ENCODE peak calls at places on chromosomes 7 and 10, in five cellular contexts. M is K562, N is upper lobe of left lung, J is heart left ventricle, W is body of pancreas. X is an unnamed sample. For H3K27me3, the result is how much of the 10 kb centered on the place peaks cover.

GRCh38 chr10:16611037-16611436 is 89.4 kb upstream of the C1QL3 start:
- ATAC-seq in W (no peak), J (peak), N (no peak), M (no peak), X (no peak)

GRCh38 chr7:92352009-92352408 is 95.3 kb upstream of the GATAD1 start:
- ATAC-seq in W (no peak), M (no peak), N (no peak), J (no peak), X (no peak)

GRCh38 chr7:102415685-102416225 is 17.6 kb upstream of the ORAI2 start:
- ATAC-seq in N (peak), J (peak), W (no peak), M (no peak), X (no peak)

GRCh38 chr10:128263891-128264688 is 137.9 kb upstream of the MKI67 start:
- ATAC-seq in M (peak), J (peak), N (peak), W (no peak), X (no peak)

GRCh38 chr10:47383254-47384147 is 592 bp downstream of the ZNF488 start:
- ATAC-seq in N (no peak), J (no peak), M (no peak), W (no peak), X (no peak)

GRCh38 chr10:129707406-129708388 is 240.7 kb downstream of the MGMT start:
- ATAC-seq in J (peak), M (no peak), W (peak), N (peak), X (peak)

GRCh38 chr7:156473476-156474240 is 166.9 kb upstream of the RNF32 start:
- ATAC-seq in M (peak), N (peak), W (no peak), J (no peak), X (no peak)

GRCh38 chr7:7226407-7226806 is 44.1 kb downstream of the C1GALT1 start:
- ATAC-seq in J (no peak), N (no peak), M (no peak), W (no peak), X (no peak)

GRCh38 chr10:114684085-114684821 is 26.2 kb upstream of the ABLIM1 start:
- ATAC-seq in W (peak), N (peak), M (no peak), J (peak), X (peak)

GRCh38 chr10:130491698-130492050 is 355.5 kb downstream of the GLRX3 start:
- ATAC-seq in W (no peak), J (no peak), M (no peak), N (no peak), X (no peak)

GRCh38 chr7:1302936-1303335 is 70.3 kb downstream of the UNCX start:
- ATAC-seq in W (no peak), N (no peak), J (no peak), M (no peak), X (no peak)
- H3K27me3 ChIP-seq in W (under half), N (under half), J (under half), M (under half), X (half or more)

DNA sequence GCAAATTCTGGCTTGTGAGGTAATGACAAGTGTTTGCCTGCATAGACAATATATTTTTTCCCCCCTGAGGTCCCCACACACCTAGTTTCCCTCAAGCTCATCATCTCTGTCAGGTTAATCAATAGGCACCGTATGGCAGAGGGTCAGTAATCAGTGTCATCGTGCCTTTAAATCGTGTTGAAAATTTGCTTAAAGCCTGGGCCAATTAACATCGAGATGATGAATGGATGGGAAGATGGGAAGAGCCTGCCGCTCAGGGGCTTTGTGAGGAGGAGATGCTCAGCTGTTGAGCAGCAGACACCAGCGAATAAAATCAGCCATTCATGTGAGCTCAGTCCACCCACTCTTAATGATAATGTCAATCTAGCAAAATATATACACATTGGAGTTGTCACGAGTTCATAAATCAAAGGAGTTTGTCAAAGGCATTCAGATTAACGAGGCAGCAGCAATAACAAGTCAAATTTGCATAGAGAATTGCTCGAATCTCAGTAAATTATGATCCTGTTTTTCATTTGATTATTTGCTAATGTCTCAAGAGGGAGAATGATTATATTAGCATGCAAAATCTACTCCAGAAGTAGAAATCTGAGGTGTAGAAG is 97.7 kb downstream of the BTRC start:
- ATAC-seq in N (no peak), J (no peak), M (no peak), W (no peak), X (no peak)
- TF ChIP-seq POLR2A in N (no peak), J (no peak), M (no peak), W (no peak), X (no peak)

DNA sequence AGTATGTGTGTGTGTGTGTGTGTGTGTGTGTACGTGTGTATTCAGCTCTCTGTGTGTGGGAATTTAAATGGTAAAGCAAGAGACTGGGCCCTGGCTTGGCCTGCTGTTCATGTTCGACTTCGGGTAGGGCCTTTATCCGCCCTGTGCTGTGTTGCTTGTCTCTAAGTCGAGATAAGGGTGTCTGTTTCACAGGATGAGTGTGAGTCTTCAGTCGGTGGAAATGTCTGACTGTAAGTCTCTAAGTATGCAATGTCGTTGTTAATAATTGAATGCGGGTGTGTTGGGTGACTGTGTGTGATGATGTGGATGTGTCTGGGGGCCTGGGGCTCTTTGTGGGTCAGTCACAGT is 34.7 kb downstream of the HIF1AN start:
- ATAC-seq in M (peak), J (no peak), W (no peak), N (no peak), X (no peak)
- H3K27me3 ChIP-seq in M (under half), J (half or more), W (under half), N (under half), X (half or more)

DNA sequence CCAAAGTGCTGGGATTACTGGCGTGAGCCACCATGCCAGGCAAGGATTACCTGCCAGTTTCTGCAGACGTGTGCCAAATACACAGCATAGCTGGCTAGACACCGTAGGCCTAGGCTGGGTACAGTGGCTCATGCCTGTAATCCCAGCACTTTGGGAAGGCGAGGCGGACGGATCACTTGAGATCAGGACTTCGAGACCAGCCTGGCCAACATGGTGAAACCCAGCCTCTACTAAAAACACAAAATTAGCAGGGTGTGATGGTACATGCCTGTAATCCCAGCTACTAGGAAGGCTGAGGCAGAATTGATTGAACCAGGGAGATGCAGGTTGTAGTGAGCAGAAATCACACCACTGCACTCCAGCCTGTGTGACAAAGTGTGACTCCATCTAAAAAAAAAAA is 868 bp downstream of the RFC2 start:
- ATAC-seq in M (peak), W (no peak), N (no peak), J (no peak), X (no peak)
- TF ChIP-seq POLR2A in M (no peak), W (no peak), N (no peak), J (no peak), X (no peak)

DNA sequence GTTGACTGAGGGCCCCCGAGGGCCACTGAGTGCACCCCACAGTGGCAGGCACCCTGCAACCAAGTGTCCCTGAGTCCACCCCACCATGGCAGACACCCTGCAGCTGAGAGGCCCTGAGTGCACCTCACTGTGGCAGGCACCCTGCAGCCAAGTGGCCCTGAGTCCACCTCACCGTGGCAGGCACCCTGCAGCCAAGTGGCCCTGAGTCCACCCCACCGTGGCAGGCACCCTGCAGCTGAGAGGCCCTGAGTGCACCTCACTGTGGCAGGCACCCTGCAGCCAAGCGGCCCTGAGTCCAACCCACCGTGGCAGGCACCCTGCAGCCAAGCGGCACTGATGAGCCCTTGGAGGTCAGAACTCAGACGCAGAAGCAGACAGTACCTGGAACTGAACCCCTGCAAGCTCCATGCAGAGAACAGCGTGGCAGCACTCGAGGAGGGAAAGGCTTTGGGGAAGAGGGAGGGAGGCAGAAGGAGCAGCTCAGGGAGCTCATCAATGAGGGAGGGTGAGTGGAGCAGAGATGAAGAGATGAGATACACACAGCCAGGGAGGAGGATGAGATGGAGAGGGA is 156.5 kb downstream of the WDR37 start:
- ATAC-seq in M (no peak), J (no peak), W (no peak), N (no peak), X (no peak)
- H3K27me3 ChIP-seq in M (half or more), J (under half), W (under half), N (under half), X (under half)

GRCh38 chr7:994592-995308 is 11.8 kb downstream of the CYP2W1 start:
- ATAC-seq in M (no peak), N (no peak), W (no peak), J (no peak), X (no peak)
- TF ChIP-seq POLR2A in M (no peak), N (no peak), W (no peak), J (no peak), X (no peak)

DNA sequence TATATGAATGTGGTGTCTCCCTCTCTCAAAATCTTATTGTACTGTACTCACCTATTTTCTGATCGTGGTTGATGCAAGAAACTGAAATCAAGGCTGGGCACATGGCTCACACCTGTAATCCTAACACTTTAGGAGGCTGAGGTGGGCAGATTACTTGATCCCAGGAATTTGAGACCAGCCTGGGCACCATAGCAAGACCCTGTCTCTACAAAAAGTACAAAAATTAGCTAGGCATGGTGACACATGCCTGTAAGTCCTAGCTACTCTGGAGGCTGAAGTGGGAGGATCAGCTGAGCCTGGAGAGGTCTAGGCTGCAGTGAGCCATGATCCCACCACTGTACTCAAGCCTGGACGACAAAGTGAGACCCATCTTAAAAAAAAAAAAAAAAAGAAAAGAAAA is 16.0 kb downstream of the MMRN2 start:
- ATAC-seq in J (no peak), M (no peak), N (no peak), W (no peak), X (no peak)
- H3K27me3 ChIP-seq in J (under half), M (under half), N (under half), W (under half), X (under half)

GRCh38 chr7:896346-897075 is 20.2 kb downstream of the GET4 start:
- ATAC-seq in J (no peak), W (no peak), N (no peak), M (no peak), X (no peak)
- TF ChIP-seq POLR2A in J (no peak), W (no peak), N (no peak), M (no peak), X (no peak)

GRCh38 chr7:27209933-27210440 is 10.1 kb upstream of the HOXA13 start:
- ATAC-seq in N (no peak), J (no peak), W (no peak), M (peak), X (no peak)
- H3K27me3 ChIP-seq in N (under half), J (half or more), W (under half), M (half or more), X (half or more)

GRCh38 chr7:98879198-98879988 is 1.1 kb downstream of the TRRAP start:
- ATAC-seq in W (peak), N (peak), J (peak), M (peak), X (peak)
- TF ChIP-seq POLR2A in W (no peak), N (no peak), J (no peak), M (no peak), X (no peak)